ENCODE peak calls at places on chromosomes 16 and 17, in eight cellular contexts. T, U, L, F, X, D, H and V are unnamed samples.
A peak's percentile ranks its signal among the peaks of the same experiment; 100 is the strongest.

GRCh38 chr16:4370570-4371480 is 823 bp upstream of the VASN start:
- DNase-seq in F (no peak), L (no peak), U (no peak), D (no peak), X (peak; percentile 93), H (peak; percentile 89), T (no peak), V (no peak)

GRCh38 chr16:27511657-27512056 is 38.1 kb downstream of the GTF3C1 start:
- DNase-seq in L (no peak), T (no peak), D (no peak), H (no peak), U (no peak), F (no peak), X (no peak), V (peak; percentile 40)

GRCh38 chr17:45836047-45837044 is 8.3 kb upstream of the SPPL2C start:
- DNase-seq in D (no peak), F (no peak), T (no peak), L (no peak), X (no peak), H (no peak), U (no peak), V (no peak)

GRCh38 chr17:37089998-37090397 is 141.2 kb downstream of the AATF start:
- DNase-seq in T (no peak), H (no peak), U (no peak), X (no peak), L (no peak), F (no peak), D (no peak), V (no peak)

GRCh38 chr17:82272495-82273326 is 789 bp downstream of the CSNK1D start:
- DNase-seq in X (no peak), D (no peak), U (no peak), T (peak; percentile 23), H (no peak), F (peak; percentile 56), L (no peak), V (peak; percentile 67)

GRCh38 chr17:304461-304860 is 48.1 kb downstream of the RPH3AL start:
- DNase-seq in L (no peak), D (no peak), H (peak; percentile 20), T (peak; percentile 30), U (no peak), F (no peak), X (no peak), V (no peak)

GRCh38 chr17:4032738-4033137 is 68.5 kb upstream of the ATP2A3 start:
- DNase-seq in X (no peak), H (no peak), L (no peak), D (no peak), F (no peak), T (no peak), U (no peak), V (no peak)

GRCh38 chr16:51389881-51390280 is 238.8 kb upstream of the SALL1 start:
- DNase-seq in X (no peak), D (no peak), L (no peak), F (no peak), T (no peak), H (no peak), U (no peak), V (no peak)

GRCh38 chr17:31686495-31686894 is 172.5 kb downstream of the COPRS start:
- DNase-seq in X (peak; percentile 43), D (no peak), U (no peak), T (no peak), H (peak; percentile 39), F (no peak), L (no peak), V (no peak)

GRCh38 chr17:73293031-73293430 is 18.8 kb downstream of the CDC42EP4 start:
- DNase-seq in T (no peak), H (no peak), D (peak; percentile 51), X (no peak), F (no peak), U (no peak), L (peak; percentile 76), V (no peak)

GRCh38 chr16:17439580-17439979 is 31.2 kb downstream of the XYLT1 start:
- DNase-seq in X (no peak), H (no peak), L (no peak), T (no peak), U (no peak), F (no peak), D (no peak), V (no peak)

GRCh38 chr17:61878984-61879612 is 15.8 kb upstream of the BRIP1 start:
- DNase-seq in D (no peak), H (peak; percentile 18), T (no peak), X (peak; percentile 13), F (no peak), U (no peak), L (no peak), V (no peak)

GRCh38 chr16:31077592-31078199 is 3.5 kb downstream of the ZNF646 start:
- DNase-seq in H (no peak), T (no peak), X (no peak), U (no peak), L (no peak), F (no peak), D (no peak), V (no peak)

GRCh38 chr17:2092253-2092652 is 37.4 kb downstream of the HIC1 start:
- DNase-seq in L (no peak), U (no peak), D (no peak), F (no peak), X (no peak), H (no peak), T (no peak), V (no peak)

GRCh38 chr17:2093349-2093748 is 38.4 kb downstream of the HIC1 start:
- DNase-seq in X (no peak), T (no peak), H (no peak), L (no peak), D (no peak), F (no peak), U (peak; percentile 78), V (no peak)

GRCh38 chr17:2089021-2089422 is 34.1 kb downstream of the HIC1 start:
- DNase-seq in U (no peak), D (no peak), H (peak; percentile 76), T (no peak), X (peak; percentile 73), L (no peak), F (no peak), V (no peak)

GRCh38 chr17:2090210-2090641 is 35.3 kb downstream of the HIC1 start:
- DNase-seq in F (no peak), L (no peak), D (no peak), T (no peak), X (no peak), H (no peak), U (no peak), V (no peak)

GRCh38 chr17:2090804-2091534 is 36.1 kb downstream of the HIC1 start:
- DNase-seq in H (peak; percentile 98), F (peak; percentile 65), T (no peak), D (no peak), X (peak; percentile 97), L (peak; percentile 54), U (peak; percentile 71), V (peak; percentile 53)
- TF ChIP-seq CTCF in H (peak; percentile 67), F (no peak), T (peak; percentile 50), D (peak; percentile 22), X (peak; percentile 55), L (peak; percentile 20), U (peak; percentile 12), V (no peak)

GRCh38 chr16:16036359-16036792 is 87.0 kb downstream of the ABCC1 start:
- DNase-seq in D (no peak), F (no peak), L (no peak), U (no peak), T (no peak), H (no peak), X (no peak), V (no peak)
- TF ChIP-seq CTCF in D (no peak), F (no peak), L (no peak), U (no peak), T (no peak), H (no peak), X (no peak), V (no peak)

GRCh38 chr16:2511128-2511785 is 2.5 kb upstream of the ATP6V0C start:
- DNase-seq in T (no peak), L (no peak), D (no peak), X (peak; percentile 71), H (peak; percentile 61), F (no peak), U (peak; percentile 42), V (peak; percentile 51)

GRCh38 chr16:2507679-2508064 is 6.1 kb upstream of the ATP6V0C start:
- DNase-seq in U (no peak), T (no peak), H (no peak), F (no peak), L (no peak), D (no peak), X (no peak), V (no peak)

GRCh38 chr16:2505695-2506094 is 8.1 kb upstream of the ATP6V0C start:
- DNase-seq in L (no peak), U (no peak), H (no peak), F (no peak), D (no peak), T (no peak), X (no peak), V (no peak)

GRCh38 chr16:2508722-2509400 is 4.9 kb upstream of the ATP6V0C start:
- DNase-seq in H (no peak), X (no peak), U (no peak), L (no peak), D (no peak), F (no peak), T (no peak), V (peak; percentile 2)

DNA sequence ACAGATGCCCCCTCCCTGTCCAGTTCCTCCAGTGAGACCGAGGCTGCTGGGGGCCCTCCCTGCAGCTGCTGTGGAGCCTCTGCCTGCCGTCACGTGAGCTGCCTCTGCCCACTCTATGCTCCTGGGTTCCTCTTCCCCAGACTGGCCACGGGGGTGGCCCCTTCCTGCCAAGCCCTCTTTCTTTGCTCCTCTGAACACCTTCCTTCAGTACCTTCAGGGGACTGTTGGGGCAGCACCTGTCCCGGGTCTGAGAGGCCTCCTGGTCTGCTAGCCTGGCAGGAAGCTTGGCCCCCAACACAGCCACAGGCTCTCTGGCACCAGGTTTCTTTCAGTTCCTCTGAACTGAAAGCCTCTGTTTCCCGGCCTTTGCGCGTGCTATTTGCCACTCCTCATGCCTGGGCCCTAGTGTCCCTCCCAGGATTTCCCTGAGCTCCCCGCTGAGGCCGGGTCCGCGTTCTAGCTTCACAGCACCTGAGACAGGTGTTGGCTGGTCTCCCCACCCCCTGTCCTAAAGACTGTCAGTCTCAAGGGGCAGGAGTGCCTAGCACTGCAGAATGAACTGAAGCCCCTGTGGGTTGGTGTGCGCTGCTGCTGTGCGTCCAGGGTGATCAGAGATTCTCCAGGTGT is 6.6 kb upstream of the ATP6V0C start:
- DNase-seq in X (no peak), L (no peak), D (no peak), H (no peak), U (no peak), F (no peak), T (no peak), V (no peak)
- TF ChIP-seq CTCF in X (no peak), L (no peak), D (no peak), H (no peak), U (peak; percentile 5), F (no peak), T (no peak), V (no peak)

DNA sequence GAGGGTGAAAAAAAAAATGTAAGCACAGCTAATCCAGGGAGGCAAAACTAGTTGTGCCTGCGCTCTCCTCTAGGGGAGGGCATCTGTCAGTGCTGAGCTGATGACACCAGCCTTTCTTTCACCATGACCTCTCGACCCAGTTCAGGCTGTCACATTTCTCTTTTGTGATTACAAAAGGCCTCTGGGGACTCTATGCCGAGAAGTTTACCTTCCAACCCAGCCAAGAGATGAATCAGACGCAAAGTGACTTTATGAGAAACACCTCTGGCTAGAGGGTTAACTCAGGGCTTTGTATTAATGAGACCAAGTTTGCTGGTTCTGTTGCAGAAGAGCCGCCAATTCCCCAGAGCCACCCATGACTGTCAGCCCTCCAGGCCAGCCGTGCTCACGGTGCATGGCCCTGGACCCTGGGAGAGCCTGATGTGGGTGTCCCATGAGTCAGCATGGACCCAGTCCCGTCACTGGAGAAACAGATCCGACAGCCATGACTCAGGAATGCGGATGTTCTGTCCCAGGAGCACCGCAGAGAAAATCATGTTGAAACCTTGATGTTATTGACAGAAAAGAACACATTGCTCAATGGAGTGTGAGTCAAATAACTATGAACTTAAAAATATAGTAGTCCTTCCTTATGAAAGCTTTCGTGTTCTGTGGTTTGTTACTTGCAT is 437.2 kb downstream of the HS3ST3B1 start:
- DNase-seq in X (peak; percentile 99), F (no peak), H (peak; percentile 82), D (no peak), L (peak; percentile 99), T (no peak), U (peak; percentile 100), V (peak; percentile 26)
- TF ChIP-seq CTCF in X (peak; percentile 18), F (no peak), H (peak; percentile 54), D (no peak), L (peak; percentile 62), T (peak; percentile 47), U (peak; percentile 64), V (peak; percentile 23)